ENCODE peak calls at places on chromosomes 4 and X, in seven cellular contexts. One of them, this sample, is unnamed.

GRCh38 chr4:4843651-4844291 is 15.7 kb upstream of the MSX1 start:
- DNase-seq in heart left ventricle: no peak
- DNase-seq in tibial nerve: no peak
- DNase-seq in HepG2: no peak
- DNase-seq in IMR-90: no peak
- DNase-seq in spleen: no peak
- DNase-seq in body of pancreas: no peak
- DNase-seq in this sample: no peak

GRCh38 chr4:113331811-113332210 is 282.4 kb downstream of the ANK2 start:
- DNase-seq in heart left ventricle: no peak
- DNase-seq in tibial nerve: no peak
- DNase-seq in HepG2: no peak
- DNase-seq in IMR-90: no peak
- DNase-seq in spleen: no peak
- DNase-seq in body of pancreas: no peak
- DNase-seq in this sample: no peak

GRCh38 chrX:129230850-129231512 is 292.3 kb downstream of the SMARCA1 start:
- DNase-seq in heart left ventricle: no peak
- DNase-seq in tibial nerve: no peak
- DNase-seq in HepG2: peak; percentile 75
- DNase-seq in IMR-90: no peak
- DNase-seq in spleen: no peak
- DNase-seq in body of pancreas: no peak
- DNase-seq in this sample: no peak

GRCh38 chr4:25767877-25768475 is 94.8 kb downstream of the SEL1L3 start:
- DNase-seq in heart left ventricle: peak; percentile 48
- DNase-seq in tibial nerve: peak; percentile 53
- DNase-seq in HepG2: peak; percentile 62
- DNase-seq in IMR-90: peak; percentile 79
- DNase-seq in spleen: no peak
- DNase-seq in body of pancreas: peak; percentile 41
- DNase-seq in this sample: no peak

GRCh38 chr4:29853843-29854242 is 866.3 kb upstream of the PCDH7 start:
- DNase-seq in heart left ventricle: no peak
- DNase-seq in tibial nerve: no peak
- DNase-seq in HepG2: no peak
- DNase-seq in IMR-90: no peak
- DNase-seq in spleen: no peak
- DNase-seq in body of pancreas: no peak
- DNase-seq in this sample: no peak

GRCh38 chr4:137193564-137193963 is 338.7 kb downstream of the PCDH18 start:
- DNase-seq in heart left ventricle: no peak
- DNase-seq in tibial nerve: no peak
- DNase-seq in HepG2: no peak
- DNase-seq in IMR-90: no peak
- DNase-seq in spleen: no peak
- DNase-seq in body of pancreas: no peak
- DNase-seq in this sample: no peak

GRCh38 chr4:145898926-145899531 is 39.6 kb downstream of the ZNF827 start:
- DNase-seq in heart left ventricle: no peak
- DNase-seq in tibial nerve: no peak
- DNase-seq in HepG2: no peak
- DNase-seq in IMR-90: no peak
- DNase-seq in spleen: no peak
- DNase-seq in body of pancreas: no peak
- DNase-seq in this sample: no peak

GRCh38 chr4:151263455-151263854 is 13.5 kb upstream of the PRSS48 start:
- DNase-seq in heart left ventricle: no peak
- DNase-seq in tibial nerve: no peak
- DNase-seq in HepG2: no peak
- DNase-seq in IMR-90: no peak
- DNase-seq in spleen: no peak
- DNase-seq in body of pancreas: no peak
- DNase-seq in this sample: no peak

GRCh38 chr4:164481306-164482091 is 272.4 kb upstream of the SMIM31 start:
- DNase-seq in heart left ventricle: no peak
- DNase-seq in tibial nerve: no peak
- DNase-seq in HepG2: no peak
- DNase-seq in IMR-90: no peak
- DNase-seq in spleen: no peak
- DNase-seq in body of pancreas: no peak
- DNase-seq in this sample: no peak

GRCh38 chr4:129526812-129527211 is 430.9 kb downstream of the C4orf33 start:
- DNase-seq in heart left ventricle: no peak
- DNase-seq in tibial nerve: no peak
- DNase-seq in HepG2: peak; percentile 8
- DNase-seq in IMR-90: no peak
- DNase-seq in spleen: no peak
- DNase-seq in body of pancreas: no peak
- DNase-seq in this sample: no peak

GRCh38 chrX:154113729-154114128 is 16.2 kb upstream of the MECP2 start:
- DNase-seq in heart left ventricle: no peak
- DNase-seq in tibial nerve: no peak
- DNase-seq in HepG2: no peak
- DNase-seq in IMR-90: no peak
- DNase-seq in spleen: no peak
- DNase-seq in body of pancreas: no peak
- DNase-seq in this sample: no peak

GRCh38 chr4:89712141-89712540 is 124.8 kb downstream of the SNCA start:
- DNase-seq in heart left ventricle: no peak
- DNase-seq in tibial nerve: no peak
- DNase-seq in HepG2: no peak
- DNase-seq in IMR-90: peak; percentile 67
- DNase-seq in spleen: no peak
- DNase-seq in body of pancreas: no peak
- DNase-seq in this sample: no peak

GRCh38 chrX:19303216-19303880 is 40.4 kb upstream of the PDHA1 start:
- DNase-seq in heart left ventricle: no peak
- DNase-seq in tibial nerve: peak; percentile 40
- DNase-seq in HepG2: no peak
- DNase-seq in IMR-90: peak; percentile 45
- DNase-seq in spleen: no peak
- DNase-seq in body of pancreas: no peak
- DNase-seq in this sample: peak; percentile 0

GRCh38 chr4:41653523-41653922 is 95.0 kb downstream of the PHOX2B start:
- DNase-seq in heart left ventricle: no peak
- DNase-seq in tibial nerve: no peak
- DNase-seq in HepG2: no peak
- DNase-seq in IMR-90: no peak
- DNase-seq in spleen: no peak
- DNase-seq in body of pancreas: no peak
- DNase-seq in this sample: no peak

GRCh38 chrX:103488332-103488731 is 31.0 kb downstream of the RAB40A start:
- DNase-seq in heart left ventricle: no peak
- DNase-seq in tibial nerve: no peak
- DNase-seq in HepG2: no peak
- DNase-seq in IMR-90: no peak
- DNase-seq in spleen: no peak
- DNase-seq in body of pancreas: no peak
- DNase-seq in this sample: peak; percentile 5

GRCh38 chrX:24334473-24334872 is 20.6 kb upstream of the SUPT20HL2 start:
- DNase-seq in heart left ventricle: no peak
- DNase-seq in tibial nerve: no peak
- DNase-seq in HepG2: no peak
- DNase-seq in IMR-90: peak; percentile 6
- DNase-seq in spleen: no peak
- DNase-seq in body of pancreas: no peak
- DNase-seq in this sample: no peak

GRCh38 chr4:6197433-6198174 is 2.7 kb downstream of the JAKMIP1 start:
- DNase-seq in heart left ventricle: no peak
- DNase-seq in tibial nerve: no peak
- DNase-seq in HepG2: no peak
- DNase-seq in IMR-90: no peak
- DNase-seq in spleen: peak; percentile 66
- DNase-seq in body of pancreas: no peak
- DNase-seq in this sample: no peak
- TF ChIP-seq POLR2A in heart left ventricle: no peak
- TF ChIP-seq POLR2A in tibial nerve: no peak
- TF ChIP-seq POLR2A in HepG2: no peak
- TF ChIP-seq POLR2A in IMR-90: no peak
- TF ChIP-seq POLR2A in spleen: no peak
- TF ChIP-seq POLR2A in body of pancreas: no peak
- TF ChIP-seq POLR2A in this sample: no peak

GRCh38 chr4:84490663-84491062 is 8.4 kb downstream of the NKX6-1 start:
- DNase-seq in heart left ventricle: no peak
- DNase-seq in tibial nerve: no peak
- DNase-seq in HepG2: no peak
- DNase-seq in IMR-90: no peak
- DNase-seq in spleen: no peak
- DNase-seq in body of pancreas: no peak
- DNase-seq in this sample: no peak
- TF ChIP-seq POLR2A in heart left ventricle: no peak
- TF ChIP-seq POLR2A in tibial nerve: no peak
- TF ChIP-seq POLR2A in HepG2: no peak
- TF ChIP-seq POLR2A in IMR-90: no peak
- TF ChIP-seq POLR2A in spleen: no peak
- TF ChIP-seq POLR2A in body of pancreas: no peak
- TF ChIP-seq POLR2A in this sample: no peak

GRCh38 chr4:86443495-86443894 is 83.6 kb upstream of the MAPK10 start:
- DNase-seq in heart left ventricle: no peak
- DNase-seq in tibial nerve: no peak
- DNase-seq in HepG2: no peak
- DNase-seq in IMR-90: no peak
- DNase-seq in spleen: no peak
- DNase-seq in body of pancreas: no peak
- DNase-seq in this sample: no peak
- TF ChIP-seq POLR2A in heart left ventricle: no peak
- TF ChIP-seq POLR2A in tibial nerve: no peak
- TF ChIP-seq POLR2A in HepG2: no peak
- TF ChIP-seq POLR2A in IMR-90: no peak
- TF ChIP-seq POLR2A in spleen: no peak
- TF ChIP-seq POLR2A in body of pancreas: no peak
- TF ChIP-seq POLR2A in this sample: no peak

GRCh38 chrX:68365356-68365755 is 67.9 kb downstream of the OPHN1 start:
- DNase-seq in heart left ventricle: no peak
- DNase-seq in tibial nerve: no peak
- DNase-seq in HepG2: no peak
- DNase-seq in IMR-90: peak; percentile 47
- DNase-seq in spleen: no peak
- DNase-seq in body of pancreas: no peak
- DNase-seq in this sample: no peak
- TF ChIP-seq POLR2A in heart left ventricle: no peak
- TF ChIP-seq POLR2A in tibial nerve: no peak
- TF ChIP-seq POLR2A in HepG2: no peak
- TF ChIP-seq POLR2A in IMR-90: no peak
- TF ChIP-seq POLR2A in spleen: no peak
- TF ChIP-seq POLR2A in body of pancreas: no peak
- TF ChIP-seq POLR2A in this sample: no peak

DNA sequence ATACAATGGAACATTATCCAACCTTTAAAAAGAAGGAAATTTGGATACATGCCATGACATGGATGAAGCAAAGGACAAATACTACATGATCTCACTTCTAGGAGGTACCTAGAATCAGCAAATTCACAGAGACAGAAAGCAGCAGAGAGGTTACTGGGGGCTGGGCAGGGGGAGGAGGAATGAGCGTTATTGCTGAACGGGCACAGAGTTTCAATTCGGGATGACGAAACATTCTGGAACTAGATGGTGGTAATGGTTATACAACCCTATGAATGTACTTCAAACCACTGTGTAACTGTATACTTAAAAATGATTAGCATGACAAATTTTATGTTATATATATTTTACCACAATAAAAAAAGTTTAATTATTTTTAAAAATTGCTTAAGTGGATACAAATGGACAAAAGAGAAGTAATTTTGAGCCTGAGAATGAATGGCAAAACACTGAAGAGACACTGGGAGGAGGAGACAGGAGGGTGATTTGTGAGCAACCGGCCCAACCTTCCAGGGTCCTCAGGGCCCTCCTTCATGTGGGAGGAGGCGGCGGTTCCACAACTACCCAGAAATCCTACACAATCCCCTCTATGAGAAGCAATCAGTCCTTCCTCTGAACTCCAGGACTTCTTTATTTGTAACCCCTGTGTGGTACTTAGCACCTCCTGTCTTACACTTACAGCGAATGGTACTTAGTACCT is 14.1 kb downstream of the ACSL1 start:
- DNase-seq in heart left ventricle: no peak
- DNase-seq in tibial nerve: no peak
- DNase-seq in HepG2: no peak
- DNase-seq in IMR-90: no peak
- DNase-seq in spleen: peak; percentile 82
- DNase-seq in body of pancreas: no peak
- DNase-seq in this sample: no peak
- TF ChIP-seq POLR2A in heart left ventricle: no peak
- TF ChIP-seq POLR2A in tibial nerve: no peak
- TF ChIP-seq POLR2A in HepG2: no peak
- TF ChIP-seq POLR2A in IMR-90: no peak
- TF ChIP-seq POLR2A in spleen: no peak
- TF ChIP-seq POLR2A in body of pancreas: no peak
- TF ChIP-seq POLR2A in this sample: no peak

DNA sequence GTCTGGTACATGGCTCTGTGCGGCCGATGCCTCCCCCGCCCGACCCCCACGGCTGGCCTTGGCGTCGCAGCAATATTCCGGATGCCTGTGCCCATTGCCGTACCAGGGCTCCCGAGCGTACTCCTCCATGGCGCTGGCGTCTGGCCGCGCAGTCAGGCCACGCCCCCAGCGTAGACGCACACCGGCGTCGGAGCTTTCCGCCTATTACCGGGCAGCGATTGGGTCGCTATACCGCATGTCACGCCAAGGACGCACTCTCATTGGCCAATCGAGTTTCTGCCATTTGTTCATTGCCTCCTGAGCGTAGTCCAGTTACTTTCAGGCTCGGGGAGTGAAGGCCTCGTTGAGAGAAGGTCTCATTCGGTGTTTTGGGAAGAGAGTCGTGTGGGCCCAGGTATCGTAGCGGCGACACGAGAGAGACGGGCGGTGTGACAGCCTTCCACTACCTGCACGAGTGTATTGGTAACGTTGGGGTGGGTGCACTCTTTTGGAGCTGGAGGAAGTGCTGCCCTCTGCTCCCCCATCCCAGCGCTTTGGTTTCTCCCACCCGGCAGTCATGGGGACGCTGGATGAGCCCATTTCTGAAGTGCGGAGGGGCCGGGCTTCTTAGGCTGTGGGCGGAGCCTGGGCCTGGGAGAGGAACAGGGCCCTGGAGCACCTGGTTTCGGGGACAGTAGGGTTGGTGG is at the start of the genes PQBP1 and TIMM17B:
- DNase-seq in heart left ventricle: peak; percentile 90
- DNase-seq in tibial nerve: peak; percentile 83
- DNase-seq in HepG2: peak; percentile 93
- DNase-seq in IMR-90: peak; percentile 96
- DNase-seq in spleen: peak; percentile 95
- DNase-seq in body of pancreas: peak; percentile 92
- DNase-seq in this sample: peak; percentile 46
- TF ChIP-seq POLR2A in heart left ventricle: no peak
- TF ChIP-seq POLR2A in tibial nerve: peak; percentile 77
- TF ChIP-seq POLR2A in HepG2: peak; percentile 94
- TF ChIP-seq POLR2A in IMR-90: peak; percentile 86
- TF ChIP-seq POLR2A in spleen: no peak
- TF ChIP-seq POLR2A in body of pancreas: peak; percentile 89
- TF ChIP-seq POLR2A in this sample: peak; percentile 79

This sample was measured in H54.